ENCODE peak calls at places on chromosomes 12 and 14, in five cellular contexts. F, P, V, H and Z are unnamed samples.

GRCh38 chr12:45725631-45726593 is 3.6 kb upstream of the ARID2 start:
- DNase-seq in P (no peak), F (peak), V (peak), H (peak), Z (no peak)

GRCh38 chr14:101889366-101889765 is 75.0 kb upstream of the DYNC1H1 start:
- DNase-seq in H (no peak), V (no peak), F (peak), P (no peak), Z (no peak)

GRCh38 chr14:95493976-95494375 is 22.5 kb downstream of the SYNE3 start:
- DNase-seq in H (no peak), V (no peak), P (no peak), F (no peak), Z (no peak)

GRCh38 chr12:12056951-12057350 is 13.8 kb upstream of the BCL2L14 start:
- DNase-seq in F (no peak), P (no peak), V (no peak), H (no peak), Z (no peak)

GRCh38 chr14:85280074-85280473 is 249.9 kb upstream of the FLRT2 start:
- DNase-seq in P (no peak), H (no peak), V (no peak), F (no peak), Z (no peak)

GRCh38 chr14:88476825-88477224 is 78.0 kb downstream of the PTPN21 start:
- DNase-seq in H (no peak), F (no peak), V (no peak), P (no peak), Z (no peak)

GRCh38 chr12:74166096-74166495 is 371.5 kb upstream of the ATXN7L3B start:
- DNase-seq in H (no peak), V (no peak), P (no peak), F (no peak), Z (no peak)

GRCh38 chr14:75449703-75450102 is 21.9 kb downstream of the JDP2 start:
- DNase-seq in H (no peak), P (no peak), V (no peak), F (no peak), Z (no peak)

GRCh38 chr14:93939304-93940229 is 12.4 kb downstream of the FAM181A start:
- DNase-seq in F (peak), P (peak), V (peak), H (peak), Z (peak)

GRCh38 chr12:113803829-113804140 is 162.3 kb downstream of the RBM19 start:
- DNase-seq in V (no peak), P (no peak), F (no peak), H (no peak), Z (no peak)

GRCh38 chr12:89619764-89620163 is 88.9 kb downstream of the ATP2B1 start:
- DNase-seq in H (no peak), P (no peak), V (no peak), F (no peak), Z (no peak)

GRCh38 chr12:52202361-52203078 is 10.7 kb upstream of the KRT80 start:
- DNase-seq in F (peak), H (peak), V (no peak), P (no peak), Z (no peak)

GRCh38 chr14:27012641-27013040 is 414.8 kb upstream of the NOVA1 start:
- DNase-seq in P (no peak), H (no peak), F (no peak), V (peak), Z (no peak)